ENCODE peak calls at places on chromosomes 16 and 17, in nine cellular contexts. O, S, K, Q, R, Z, T, C and F are unnamed samples. For H3K27me3, the result is how much of the 10 kb centered on the place peaks cover.

GRCh38 chr16:241866-242265 is 7.2 kb downstream of the FAM234A start:
- DNase-seq in T (no peak), K (no peak), C (no peak), O (no peak), R (no peak), Z (no peak), Q (no peak), S (no peak), F (no peak)

GRCh38 chr17:1720856-1721386 is 3.6 kb upstream of the WDR81 start:
- DNase-seq in Q (peak), O (no peak), K (no peak), S (no peak), R (peak), Z (peak), T (peak), C (peak), F (no peak)

GRCh38 chr16:77739493-77739892 is 17.2 kb downstream of the NUDT7 start:
- DNase-seq in O (no peak), R (no peak), C (no peak), Q (peak), K (no peak), T (no peak), Z (no peak), S (no peak), F (no peak)

GRCh38 chr17:17445296-17445924 is 31.4 kb upstream of the MED9 start:
- DNase-seq in Z (no peak), R (no peak), K (no peak), S (no peak), C (no peak), T (no peak), O (no peak), Q (no peak), F (no peak)

GRCh38 chr16:997440-998051 is 16.0 kb downstream of the SOX8 start:
- DNase-seq in C (no peak), Z (peak), S (no peak), Q (peak), K (no peak), R (peak), T (no peak), O (peak), F (no peak)

GRCh38 chr17:82748756-82749155 is 3.1 kb upstream of the TBCD start:
- DNase-seq in C (no peak), T (no peak), Z (no peak), R (no peak), O (no peak), K (no peak), S (no peak), Q (no peak), F (no peak)

GRCh38 chr17:61757168-61757567 is 106.2 kb downstream of the BRIP1 start:
- DNase-seq in Z (no peak), Q (no peak), K (no peak), O (no peak), S (no peak), T (peak), C (no peak), R (no peak), F (no peak)

GRCh38 chr17:9811086-9811485 is 10.8 kb downstream of the GSG1L2 start:
- DNase-seq in Z (no peak), K (no peak), R (no peak), S (no peak), O (no peak), C (no peak), Q (no peak), T (no peak), F (no peak)

GRCh38 chr16:79439866-79440265 is 160.7 kb downstream of the MAF start:
- DNase-seq in O (no peak), Q (no peak), Z (no peak), R (no peak), K (no peak), C (no peak), S (no peak), T (no peak), F (no peak)

GRCh38 chr17:7574176-7574953 is 5.1 kb upstream of the CD68 start:
- DNase-seq in T (no peak), C (no peak), Q (peak), K (no peak), O (no peak), Z (no peak), R (no peak), S (no peak), F (no peak)

GRCh38 chr17:33169580-33170285 is 123.4 kb downstream of the ASIC2 start:
- DNase-seq in K (no peak), Q (peak), T (no peak), S (no peak), C (no peak), O (no peak), R (no peak), Z (no peak), F (no peak)

GRCh38 chr17:33164556-33164881 is 128.6 kb downstream of the ASIC2 start:
- DNase-seq in Z (no peak), T (no peak), R (no peak), O (no peak), S (no peak), C (no peak), K (no peak), Q (no peak), F (no peak)

GRCh38 chr17:33166472-33166871 is 126.6 kb downstream of the ASIC2 start:
- DNase-seq in Q (no peak), S (no peak), Z (no peak), C (no peak), T (no peak), K (no peak), R (no peak), O (no peak), F (no peak)

DNA sequence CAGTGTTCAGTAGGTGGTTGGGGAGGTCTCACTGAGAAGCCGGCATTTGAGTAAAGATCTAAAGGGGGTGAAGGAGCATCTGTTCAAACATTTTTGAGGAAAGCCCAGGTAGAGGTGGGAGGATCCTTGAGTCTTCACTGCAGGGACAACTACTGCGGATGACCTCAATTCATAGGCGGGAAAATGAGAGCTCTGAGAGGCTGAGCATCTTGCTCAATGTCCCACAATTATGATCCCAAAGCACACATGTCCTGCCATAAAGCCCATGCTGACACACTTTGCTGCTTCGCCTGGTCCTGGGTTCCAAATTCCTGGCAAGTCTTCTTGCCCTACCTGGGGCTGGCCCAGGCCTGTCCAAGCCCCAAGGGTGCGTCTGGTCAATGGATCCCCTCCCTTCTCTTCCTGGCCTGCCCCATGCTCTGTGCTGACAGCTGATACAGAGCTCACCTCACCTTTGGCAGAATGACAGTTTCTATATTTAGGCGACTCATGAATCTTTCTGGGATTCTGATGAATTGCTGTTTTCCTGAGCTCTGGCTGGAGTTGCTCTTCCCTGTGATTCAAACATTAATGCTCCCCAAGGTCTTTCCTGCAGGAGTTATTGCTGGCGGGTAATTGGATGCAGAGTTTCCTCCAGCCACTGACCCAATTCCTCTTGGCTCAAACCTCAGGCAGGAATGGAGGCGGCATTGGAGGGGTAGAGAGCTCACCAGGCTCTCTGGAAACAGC is 129.1 kb downstream of the ASIC2 start:
- DNase-seq in Q (peak), R (no peak), C (no peak), S (no peak), K (no peak), T (no peak), O (no peak), Z (no peak), F (no peak)
- H3K27me3 ChIP-seq in Q (under half), R (under half), C (under half), S (under half), K (under half), T (under half), O (under half), Z (under half), F (under half)

DNA sequence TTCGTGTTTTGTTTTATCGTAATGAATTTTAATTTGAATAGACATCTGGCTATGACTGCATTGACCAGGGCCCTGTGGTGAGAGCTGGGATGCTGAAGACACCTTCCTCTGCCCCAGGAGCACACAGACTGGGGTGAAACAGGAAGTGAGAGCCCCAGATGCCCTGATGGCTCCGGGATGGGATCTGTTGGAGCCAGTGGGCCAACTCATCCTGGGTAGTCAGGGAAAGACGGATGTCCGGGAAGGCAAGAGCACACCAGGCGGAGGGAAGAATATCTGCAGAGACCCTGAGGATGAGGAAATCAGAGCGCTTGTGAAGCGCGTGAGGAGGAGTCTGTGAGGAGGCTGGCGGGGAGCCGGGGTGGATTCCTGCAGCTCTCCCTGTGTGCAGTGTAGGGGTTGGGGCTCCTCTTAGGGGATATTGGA is 71.5 kb upstream of the LGALS9 start:
- DNase-seq in O (no peak), T (no peak), R (no peak), Q (peak), K (peak), C (no peak), Z (no peak), S (no peak), F (no peak)
- H3K27ac ChIP-seq in O (peak), T (no peak), R (no peak), Q (peak), K (peak), C (peak), Z (no peak), S (no peak), F (peak)

GRCh38 chr17:74427763-74428153 is 4.1 kb upstream of the GPRC5C start:
- DNase-seq in Q (no peak), R (no peak), K (no peak), S (no peak), T (no peak), Z (no peak), C (no peak), O (no peak), F (no peak)
- H3K27me3 ChIP-seq in Q (under half), R (under half), K (under half), S (under half), T (half or more), Z (under half), C (under half), O (under half), F (under half)

DNA sequence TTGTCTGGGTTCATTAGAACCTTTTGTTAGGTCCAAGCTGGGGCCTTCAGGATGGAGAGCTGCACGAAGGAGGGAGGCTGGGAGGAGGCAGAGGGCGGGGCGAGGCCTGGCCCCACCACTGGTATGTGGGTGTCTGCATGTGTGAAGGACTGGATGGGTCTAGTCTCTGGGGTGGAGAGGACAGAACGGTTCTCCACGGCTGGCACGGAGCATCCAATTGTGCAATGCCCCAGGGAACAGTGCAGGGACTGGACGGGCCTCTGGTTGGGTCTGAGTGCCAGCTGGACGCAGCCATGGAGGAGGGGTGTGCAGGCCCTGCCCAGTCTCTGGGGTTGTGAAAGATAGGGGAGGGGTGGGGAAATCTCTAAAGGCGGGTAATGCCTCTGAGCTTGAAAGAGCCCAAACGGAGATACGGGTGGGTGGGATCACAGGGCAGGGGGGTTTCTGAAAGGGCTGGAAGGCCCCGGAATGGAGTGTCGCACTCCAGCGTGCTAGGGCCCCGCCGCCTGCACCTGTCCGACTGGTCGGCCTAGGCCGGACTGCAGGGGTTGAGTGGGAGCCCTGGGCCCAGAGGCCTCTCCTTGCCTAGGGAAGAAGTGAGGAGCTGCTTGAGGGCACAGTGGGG is 1.6 kb downstream of the PPL start:
- DNase-seq in R (no peak), C (peak), Q (peak), T (no peak), K (peak), S (peak), O (peak), Z (peak), F (peak)
- H3K27ac ChIP-seq in R (no peak), C (peak), Q (no peak), T (no peak), K (no peak), S (no peak), O (peak), Z (peak), F (no peak)